ENCODE peak calls at places on chromosomes 4 and X, in four cellular contexts. S, I, B and G are unnamed samples.

GRCh38 chrX:105458846-105459245 is 238.4 kb upstream of the TEX13A start:
- DNase-seq in S (no peak), I (no peak), B (no peak), G (no peak)

GRCh38 chrX:21946925-21947641 is 6.6 kb downstream of the SMS start:
- DNase-seq in S (no peak), I (no peak), B (no peak), G (peak)

GRCh38 chr4:102526532-102526931 is 25.4 kb downstream of the NFKB1 start:
- DNase-seq in S (no peak), I (no peak), B (no peak), G (no peak)

GRCh38 chrX:134512566-134512965 is 52.6 kb downstream of the HPRT1 start:
- DNase-seq in S (peak), I (peak), B (no peak), G (peak)

GRCh38 chr4:76690091-76690905 is 207.6 kb downstream of the SOWAHB start:
- DNase-seq in S (no peak), I (peak), B (no peak), G (peak)

GRCh38 chrX:95884196-95884595 is 800.4 kb upstream of the DIAPH2 start:
- DNase-seq in S (no peak), I (no peak), B (no peak), G (no peak)

GRCh38 chr4:73453701-73454005 is 17.6 kb downstream of the AFP start:
- DNase-seq in S (no peak), I (no peak), B (no peak), G (no peak)

GRCh38 chrX:40827331-40827730 is 92.0 kb upstream of the MED14 start:
- DNase-seq in S (no peak), I (no peak), B (no peak), G (no peak)

GRCh38 chr4:39814403-39815185 is 116.7 kb downstream of the UBE2K start:
- DNase-seq in S (peak), I (peak), B (no peak), G (no peak)

GRCh38 chr4:174119051-174119450 is 164.4 kb downstream of the FBXO8 start:
- DNase-seq in S (no peak), I (peak), B (no peak), G (no peak)

GRCh38 chrX:25020391-25021131 is 4.8 kb upstream of the ARX start:
- DNase-seq in S (no peak), I (no peak), B (peak), G (peak)

GRCh38 chr4:53781614-53782467 is 190.6 kb upstream of the LNX1 start:
- DNase-seq in S (peak), I (peak), B (no peak), G (no peak)

GRCh38 chrX:44012484-44013096 is 39.4 kb upstream of the NDP start:
- DNase-seq in S (no peak), I (peak), B (no peak), G (no peak)

GRCh38 chrX:117835034-117835433 is 281.6 kb downstream of the KLHL13 start:
- DNase-seq in S (no peak), I (no peak), B (no peak), G (peak)

GRCh38 chrX:111264397-111264796 is 5.9 kb downstream of the CAPN6 start:
- DNase-seq in S (no peak), I (no peak), B (no peak), G (no peak)
- TF ChIP-seq CTCF in S (no peak), I (no peak), B (no peak), G (no peak)

DNA sequence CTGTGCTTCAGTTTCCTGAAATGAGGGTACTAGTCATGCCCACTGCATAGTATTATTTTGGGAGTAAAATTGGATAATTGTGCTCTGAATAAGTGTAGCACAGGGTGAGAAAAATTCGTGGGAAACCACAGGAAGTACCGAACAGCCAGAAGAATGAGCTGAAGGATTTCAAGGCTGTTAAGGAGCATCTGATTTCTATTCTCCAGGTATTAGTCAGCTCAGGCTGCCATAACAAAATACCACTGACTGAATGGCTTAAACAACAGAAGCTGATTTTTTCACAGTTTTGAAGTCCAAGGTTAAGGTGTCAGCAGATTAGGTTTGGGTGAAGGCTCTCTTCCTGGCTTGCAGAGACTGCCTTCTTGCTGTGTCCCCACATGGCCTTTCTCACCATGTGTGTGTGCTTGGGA is 41.9 kb downstream of the WWC2 start:
- DNase-seq in S (no peak), I (no peak), B (no peak), G (no peak)
- TF ChIP-seq JUNB in S (no peak), I (no peak), B (no peak), G (no peak)

DNA sequence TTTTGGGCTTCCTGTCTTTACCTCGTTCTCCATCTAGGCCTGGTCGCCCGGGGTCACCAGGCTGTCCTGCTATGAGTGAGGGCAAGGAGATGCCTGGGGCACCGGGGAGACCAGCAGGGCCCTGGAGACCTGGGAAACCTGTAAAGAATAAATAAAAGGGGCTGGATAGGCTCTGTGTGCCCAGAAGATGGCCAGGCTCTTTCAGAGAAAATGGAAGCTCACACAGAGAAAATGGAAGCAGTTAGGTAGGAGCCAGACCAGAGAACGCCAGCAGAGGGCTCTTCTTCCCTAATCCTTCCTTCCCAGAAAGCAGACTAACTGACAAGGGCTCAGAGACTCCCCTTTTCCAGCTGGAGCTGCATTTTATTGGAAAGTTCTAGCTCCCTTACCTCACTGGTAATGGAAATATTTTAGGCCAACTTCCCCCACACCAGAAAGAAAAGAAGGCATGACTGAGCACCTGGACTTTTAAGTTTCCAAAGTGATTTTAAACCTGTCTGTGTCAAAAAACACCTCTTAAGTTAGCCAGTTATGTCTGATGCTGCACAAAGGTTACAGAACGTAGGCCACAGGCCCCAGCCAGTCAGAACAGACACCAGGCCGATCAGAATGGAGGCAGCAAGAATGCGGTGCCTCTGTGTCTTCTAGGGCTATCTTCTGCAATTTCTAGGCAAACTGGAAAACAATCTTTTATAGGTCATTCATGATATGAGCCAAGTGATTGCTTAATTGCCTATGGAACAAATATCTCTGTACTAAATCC is 74.0 kb downstream of the ATG4A start:
- DNase-seq in S (peak), I (peak), B (peak), G (peak)
- TF ChIP-seq CTCF in S (peak), I (peak), B (peak), G (peak)

DNA sequence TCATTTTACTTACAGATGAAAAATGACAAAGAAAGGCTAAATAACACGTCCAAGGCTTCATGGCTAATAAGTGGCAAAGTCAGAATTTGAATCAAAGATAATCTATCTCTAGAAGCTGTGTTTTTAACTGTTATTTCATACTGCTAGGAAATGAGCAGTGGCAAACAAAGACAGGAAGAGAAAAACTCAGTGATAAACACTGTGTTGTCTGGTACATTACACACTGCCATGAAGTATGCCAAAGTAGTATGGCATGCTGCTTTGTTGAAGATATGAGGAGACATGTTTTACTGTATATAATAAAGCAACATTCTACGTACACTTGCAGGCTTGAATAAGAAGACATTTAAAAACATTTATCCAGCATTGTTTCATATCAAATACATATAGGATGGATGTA is 49.5 kb downstream of the TIGD2 start:
- DNase-seq in S (no peak), I (no peak), B (no peak), G (no peak)
- TF ChIP-seq JUNB in S (no peak), I (no peak), B (no peak), G (no peak)